ENCODE peak calls at places on chromosomes 7 and 10, in ten cellular contexts. Y, T, D, K, A, F, P, S, J and N are unnamed samples.

GRCh38 chr7:17289074-17289665 is 9.3 kb upstream of the AHR start:
- DNase-seq in Y (no peak), T (no peak), D (no peak), K (no peak), A (no peak), F (no peak), P (no peak), S (peak), J (no peak), N (no peak)

GRCh38 chr7:121938429-121938996 is 65.6 kb downstream of the PTPRZ1 start:
- DNase-seq in Y (no peak), T (no peak), D (no peak), K (no peak), A (no peak), F (no peak), P (no peak), S (no peak), J (no peak), N (no peak)

GRCh38 chr7:374706-375490 is 84.9 kb downstream of the FOXL3 start:
- DNase-seq in Y (no peak), T (no peak), D (peak), K (no peak), A (no peak), F (no peak), P (no peak), S (no peak), J (no peak), N (no peak)

GRCh38 chr10:14696763-14697321 is 77.9 kb downstream of the FAM107B start:
- DNase-seq in Y (no peak), T (no peak), D (no peak), K (no peak), A (no peak), F (no peak), P (no peak), S (no peak), J (no peak), N (no peak)

GRCh38 chr7:113100091-113100723 is 13.6 kb upstream of the GPR85 start:
- DNase-seq in Y (no peak), T (no peak), D (no peak), K (no peak), A (no peak), F (no peak), P (no peak), S (peak), J (peak), N (no peak)

GRCh38 chr10:132961-133898 is 2.0 kb upstream of the ZMYND11 start:
- DNase-seq in Y (no peak), T (no peak), D (no peak), K (no peak), A (no peak), F (peak), P (no peak), S (peak), J (no peak), N (no peak)

GRCh38 chr7:40608321-40609075 is 473.7 kb downstream of the SUGCT start:
- DNase-seq in Y (no peak), T (no peak), D (no peak), K (no peak), A (no peak), F (no peak), P (no peak), S (no peak), J (no peak), N (no peak)

GRCh38 chr10:13987472-13987871 is 343.3 kb downstream of the FRMD4A start:
- DNase-seq in Y (no peak), T (no peak), D (no peak), K (peak), A (no peak), F (no peak), P (no peak), S (peak), J (no peak), N (no peak)

GRCh38 chr7:30475580-30475979 is 3.0 kb downstream of the NOD1 start:
- DNase-seq in Y (no peak), T (no peak), D (no peak), K (peak), A (no peak), F (no peak), P (no peak), S (peak), J (no peak), N (no peak)

GRCh38 chr10:19097151-19097550 is 48.5 kb downstream of the MALRD1 start:
- DNase-seq in Y (no peak), T (no peak), D (no peak), K (no peak), A (no peak), F (no peak), P (no peak), S (peak), J (no peak), N (no peak)